ENCODE peak calls at places on chromosomes 2 and 18, in four cellular contexts. U is GM20000, J is ureter, W is T47D. P is an unnamed sample.

GRCh38 chr2:101109451-101110140 is 41.6 kb downstream of the TBC1D8 start:
- DNase-seq in U (no peak), J (no peak), W (no peak), P (no peak)

GRCh38 chr2:202944816-202945215 is 32.7 kb downstream of the CARF start:
- DNase-seq in U (no peak), J (no peak), W (no peak), P (no peak)

GRCh38 chr2:179305125-179305524 is 40.5 kb upstream of the SESTD1 start:
- DNase-seq in U (no peak), J (no peak), W (no peak), P (no peak)

GRCh38 chr2:180938419-180938818 is 42.0 kb upstream of the UBE2E3 start:
- DNase-seq in U (no peak), J (no peak), W (no peak), P (no peak)

GRCh38 chr2:38146302-38146916 is 70.5 kb upstream of the CYP1B1 start:
- DNase-seq in U (peak), J (no peak), W (no peak), P (no peak)

GRCh38 chr2:229713371-229714079 is 830 bp downstream of the DNER start:
- DNase-seq in U (peak), J (no peak), W (no peak), P (no peak)

GRCh38 chr18:57062841-57063240 is 84.0 kb upstream of the BOD1L2 start:
- DNase-seq in U (no peak), J (no peak), W (no peak), P (no peak)

GRCh38 chr2:48738806-48739205 is 16.7 kb downstream of the LHCGR start:
- DNase-seq in U (no peak), J (no peak), W (no peak), P (no peak)

GRCh38 chr2:69717902-69718301 is 24.0 kb upstream of the ANXA4 start:
- DNase-seq in U (peak), J (no peak), W (peak), P (no peak)

GRCh38 chr18:9648431-9649163 is 34.2 kb upstream of the PPP4R1 start:
- DNase-seq in U (peak), J (no peak), W (no peak), P (no peak)

GRCh38 chr2:190404487-190404886 is 3.7 kb upstream of the MFSD6 start:
- DNase-seq in U (no peak), J (no peak), W (no peak), P (peak)

GRCh38 chr2:145380436-145381017 is 860.6 kb upstream of the ZEB2 start:
- DNase-seq in U (no peak), J (no peak), W (peak), P (no peak)

GRCh38 chr2:239536186-239536585 is 135.4 kb upstream of the HDAC4 start:
- DNase-seq in U (no peak), J (no peak), W (no peak), P (no peak)

GRCh38 chr18:74731097-74731496 is 133.4 kb downstream of the ZNF407 start:
- DNase-seq in U (no peak), J (no peak), W (no peak), P (no peak)

GRCh38 chr2:100754951-100755350 is 65.0 kb upstream of the NPAS2 start:
- DNase-seq in U (no peak), J (no peak), W (no peak), P (no peak)

GRCh38 chr2:142824756-142825155 is 52.7 kb upstream of the KYNU start:
- DNase-seq in U (no peak), J (no peak), W (no peak), P (no peak)